ENCODE peak calls at places on chromosomes 2 and 18, in ten cellular contexts. E, D, H, S, B, Z, M, Q, L and K are unnamed samples.

GRCh38 chr2:45928946-45929345 is 277.5 kb downstream of the PRKCE start:
- DNase-seq in M (no peak), S (no peak), E (no peak), Z (no peak), H (no peak), B (no peak), D (no peak), L (no peak), Q (no peak), K (no peak)

GRCh38 chr2:44686561-44686960 is 254.9 kb upstream of the SIX3 start:
- DNase-seq in D (no peak), B (no peak), Z (no peak), H (no peak), M (peak), L (no peak), Q (no peak), E (no peak), S (peak), K (peak)

GRCh38 chr2:165434865-165435500 is 34.5 kb upstream of the CSRNP3 start:
- DNase-seq in M (no peak), Z (no peak), S (no peak), E (no peak), D (no peak), L (no peak), Q (no peak), B (no peak), H (no peak), K (peak)

GRCh38 chr2:227884511-227884947 is 13.1 kb downstream of the DAW1 start:
- DNase-seq in E (peak), M (peak), D (peak), B (peak), Q (peak), Z (no peak), L (no peak), H (peak), S (no peak), K (peak)

GRCh38 chr18:26133652-26134051 is at the start of gene PSMA8:
- DNase-seq in B (no peak), M (no peak), Z (no peak), E (no peak), D (no peak), H (no peak), Q (no peak), S (no peak), L (no peak), K (no peak)

GRCh38 chr2:10434885-10435419 is 13.2 kb downstream of the ODC1 start:
- DNase-seq in D (peak), Q (peak), H (peak), E (peak), S (no peak), Z (peak), M (peak), L (no peak), B (peak), K (no peak)

GRCh38 chr2:86038291-86039081 is 67.2 kb downstream of the POLR1A start:
- DNase-seq in B (peak), M (peak), D (no peak), Z (no peak), L (no peak), S (peak), Q (peak), H (no peak), E (no peak), K (peak)

GRCh38 chr18:47296462-47296861 is 45.0 kb upstream of the SKOR2 start:
- DNase-seq in Z (no peak), S (no peak), Q (no peak), L (no peak), H (no peak), B (no peak), M (no peak), E (no peak), D (no peak), K (no peak)

GRCh38 chr18:49456794-49457193 is 3.7 kb downstream of the DYM start:
- DNase-seq in H (no peak), E (no peak), B (no peak), Q (no peak), D (no peak), M (no peak), L (no peak), S (no peak), Z (no peak), K (no peak)

GRCh38 chr2:15642334-15643208 is 50.9 kb downstream of the DDX1 start:
- DNase-seq in H (no peak), Z (no peak), M (no peak), Q (no peak), E (no peak), S (no peak), D (no peak), L (no peak), B (no peak), K (peak)

GRCh38 chr2:233996436-233996835 is 54.1 kb upstream of the SPP2 start:
- DNase-seq in M (no peak), H (no peak), B (no peak), Z (no peak), L (no peak), D (no peak), Q (no peak), S (no peak), E (no peak), K (no peak)

GRCh38 chr2:172102159-172102857 is 392 bp downstream of the DLX2 start:
- DNase-seq in Z (no peak), S (no peak), B (no peak), H (no peak), M (peak), E (peak), L (no peak), D (no peak), Q (no peak), K (no peak)

GRCh38 chr2:149902104-149902503 is 314.5 kb upstream of the MMADHC start:
- DNase-seq in E (no peak), Z (no peak), D (no peak), M (peak), H (no peak), Q (no peak), B (no peak), L (no peak), S (no peak), K (no peak)

GRCh38 chr2:223465793-223466192 is 136.4 kb downstream of the SCG2 start:
- DNase-seq in Q (no peak), M (peak), D (no peak), Z (peak), B (peak), L (no peak), S (peak), E (no peak), H (peak), K (peak)

GRCh38 chr2:96098900-96099590 is 17.3 kb downstream of the ADRA2B start:
- DNase-seq in B (no peak), M (no peak), L (no peak), Q (no peak), E (no peak), D (no peak), Z (no peak), S (no peak), H (no peak), K (no peak)

GRCh38 chr2:124027182-124027581 is 2.1 kb downstream of the CNTNAP5 start:
- DNase-seq in Q (peak), B (peak), S (no peak), L (peak), D (no peak), H (peak), Z (peak), E (peak), M (peak), K (peak)

GRCh38 chr2:144241801-144242200 is 278.1 kb downstream of the ZEB2 start:
- DNase-seq in Z (no peak), D (no peak), L (no peak), S (no peak), Q (no peak), E (no peak), H (no peak), M (no peak), B (no peak), K (no peak)

GRCh38 chr18:26436176-26437031 is 111.9 kb downstream of the KCTD1 start:
- DNase-seq in Z (peak), H (no peak), L (peak), B (no peak), M (peak), Q (no peak), E (no peak), S (peak), D (no peak), K (peak)

GRCh38 chr18:13292736-13293135 is 74.2 kb downstream of the LDLRAD4 start:
- DNase-seq in Z (no peak), H (no peak), L (no peak), B (no peak), E (no peak), Q (no peak), D (no peak), S (no peak), M (no peak), K (no peak)

GRCh38 chr2:30666307-30666874 is 140.9 kb downstream of the CAPN13 start:
- DNase-seq in S (peak), Q (peak), D (no peak), B (peak), L (peak), Z (peak), H (no peak), E (no peak), M (peak), K (peak)

GRCh38 chr2:50594233-50594632 is 437.7 kb downstream of the NRXN1 start:
- DNase-seq in E (no peak), H (no peak), B (no peak), Z (no peak), M (no peak), D (no peak), Q (no peak), S (no peak), L (no peak), K (no peak)